ENCODE peak calls at places on chromosomes 5 and 9, in six cellular contexts. A is HFF-Myc, Q is NCI-H2029, Y is NCI-H345, S is A673, P is left kidney. M is an unnamed sample.
A peak's percentile ranks its signal among the peaks of the same experiment; 100 is the strongest.

GRCh38 chr9:134182554-134183219 is 18.3 kb upstream of the RNU6ATAC start:
- DNase-seq in A (no peak), Q (no peak), Y (no peak), S (no peak), P (no peak), M (no peak)

GRCh38 chr9:34463098-34463900 is 4.7 kb downstream of the DNAI1 start:
- DNase-seq in A (no peak), Q (no peak), Y (no peak), S (no peak), P (no peak), M (no peak)

GRCh38 chr5:57082441-57083067 is 91.3 kb upstream of the GPBP1 start:
- DNase-seq in A (no peak), Q (no peak), Y (peak; percentile 2), S (peak; percentile 30), P (peak; percentile 13), M (no peak)

GRCh38 chr5:40474250-40474649 is 205.5 kb upstream of the PTGER4 start:
- DNase-seq in A (no peak), Q (no peak), Y (no peak), S (no peak), P (no peak), M (no peak)

GRCh38 chr9:95793924-95794828 is 81.3 kb upstream of the ERCC6L2 start:
- DNase-seq in A (peak; percentile 83), Q (no peak), Y (no peak), S (peak; percentile 71), P (peak; percentile 60), M (no peak)

GRCh38 chr5:113520429-113520828 is 6.9 kb downstream of the YTHDC2 start:
- DNase-seq in A (no peak), Q (no peak), Y (no peak), S (no peak), P (no peak), M (no peak)

GRCh38 chr5:140881889-140882590 is at the start of gene PCDHA13:
- DNase-seq in A (no peak), Q (no peak), Y (no peak), S (peak; percentile 90), P (peak; percentile 36), M (no peak)

GRCh38 chr5:173825215-173825865 is 62.8 kb upstream of the CPEB4 start:
- DNase-seq in A (no peak), Q (no peak), Y (no peak), S (no peak), P (peak; percentile 77), M (no peak)

GRCh38 chr5:137122075-137122474 is 377.1 kb downstream of the SPOCK1 start:
- DNase-seq in A (no peak), Q (peak; percentile 19), Y (peak; percentile 22), S (no peak), P (no peak), M (no peak)

GRCh38 chr5:157603333-157604190 is 28.0 kb upstream of the ADAM19 start:
- DNase-seq in A (peak; percentile 66), Q (no peak), Y (no peak), S (no peak), P (no peak), M (no peak)

M was measured in DMS153.